ENCODE peak calls at places on chromosomes 12 and 14, in ten cellular contexts. W, T, X, M, E, O, N, K, P and C are unnamed samples.
A peak's percentile ranks its signal among the peaks of the same experiment; 100 is the strongest.

GRCh38 chr12:53713516-53713915 is 13.7 kb downstream of the CALCOCO1 start:
- DNase-seq in M (no peak), W (no peak), K (no peak), O (no peak), X (no peak), P (no peak), T (no peak), E (no peak), N (no peak), C (no peak)

GRCh38 chr12:43858096-43858495 is 22.2 kb downstream of the TMEM117 start:
- DNase-seq in M (no peak), X (no peak), O (no peak), P (no peak), N (no peak), T (no peak), W (no peak), K (no peak), E (no peak), C (no peak)

GRCh38 chr12:67545298-67545697 is 103.2 kb upstream of the DYRK2 start:
- DNase-seq in X (no peak), T (no peak), K (no peak), W (no peak), N (no peak), P (no peak), M (no peak), E (no peak), O (no peak), C (no peak)

GRCh38 chr14:56844603-56845002 is 34.3 kb upstream of the OTX2 start:
- DNase-seq in P (peak; percentile 47), O (no peak), X (no peak), W (no peak), N (no peak), E (no peak), M (no peak), T (no peak), K (no peak), C (no peak)

GRCh38 chr14:23383041-23383440 is 6.2 kb downstream of the CMTM5 start:
- DNase-seq in O (no peak), T (no peak), P (no peak), X (no peak), N (no peak), E (no peak), W (no peak), K (no peak), M (no peak), C (no peak)

GRCh38 chr14:91041450-91041849 is 19.0 kb downstream of the RPS6KA5 start:
- DNase-seq in N (no peak), T (no peak), P (no peak), M (no peak), X (no peak), E (no peak), O (no peak), W (no peak), K (no peak), C (no peak)

GRCh38 chr14:82055511-82055910 is 521.9 kb upstream of the SEL1L start:
- DNase-seq in K (no peak), M (no peak), E (no peak), P (no peak), T (no peak), N (no peak), X (no peak), O (no peak), W (no peak), C (no peak)

GRCh38 chr14:104799657-104800599 is 973 bp upstream of the ZBTB42 start:
- DNase-seq in W (peak; percentile 71), K (peak; percentile 88), P (peak; percentile 74), N (peak; percentile 93), E (peak; percentile 71), M (peak; percentile 79), O (no peak), X (peak; percentile 85), T (peak; percentile 90), C (peak; percentile 82)

GRCh38 chr12:110245278-110245868 is 35.7 kb upstream of the ATP2A2 start:
- DNase-seq in O (peak; percentile 9), K (no peak), N (no peak), X (peak; percentile 45), P (peak; percentile 55), M (peak; percentile 36), T (no peak), W (no peak), E (peak; percentile 30), C (no peak)

GRCh38 chr14:96362965-96363750 is at the start of the genes ATG2B and GSKIP:
- DNase-seq in M (peak; percentile 90), P (peak; percentile 99), T (peak; percentile 95), N (peak; percentile 97), X (peak; percentile 98), K (peak; percentile 80), W (peak; percentile 85), O (peak; percentile 97), E (peak; percentile 97), C (peak; percentile 96)

GRCh38 chr12:52815161-52815560 is 1.2 kb upstream of the KRT4 start:
- DNase-seq in E (no peak), K (no peak), T (no peak), P (no peak), M (no peak), W (no peak), O (no peak), X (no peak), N (no peak), C (no peak)

GRCh38 chr14:99231850-99232401 is 40.1 kb downstream of the BCL11B start:
- DNase-seq in T (no peak), M (no peak), K (no peak), E (no peak), W (no peak), O (peak; percentile 25), N (no peak), X (no peak), P (peak; percentile 85), C (no peak)

GRCh38 chr12:6332459-6332858 is 9.4 kb downstream of the TNFRSF1A start:
- DNase-seq in X (no peak), P (no peak), E (no peak), O (no peak), K (no peak), M (peak; percentile 86), W (no peak), T (no peak), N (no peak), C (no peak)